ENCODE peak calls at places on chromosome 12, in nine cellular contexts. F is aorta; A is fibroblast of lung; Z is tibial nerve; H is colonic mucosa; Q is CD4-positive, alpha-beta T cell; G is PC-9; L is Panc1; N is right cardiac atrium. W is an unnamed sample.

GRCh38 chr12:83378186-83378727 is 691.6 kb downstream of the TMTC2 start:
- DNase-seq in Z (no peak), H (no peak), A (no peak), F (no peak), Q (no peak), N (no peak), L (no peak), G (no peak), W (no peak)

GRCh38 chr12:110338754-110339153 is 57.7 kb downstream of the ATP2A2 start:
- DNase-seq in Z (no peak), A (no peak), L (no peak), F (no peak), N (no peak), H (no peak), Q (no peak), G (no peak), W (no peak)

GRCh38 chr12:94603434-94604068 is 46.8 kb downstream of the TMCC3 start:
- DNase-seq in Q (peak), L (no peak), H (peak), A (no peak), F (no peak), Z (no peak), G (no peak), N (peak), W (peak)

GRCh38 chr12:55142896-55143870 is 17.0 kb downstream of the OR9K2 start:
- DNase-seq in A (peak), N (peak), Z (no peak), Q (peak), F (no peak), L (peak), G (peak), H (peak), W (no peak)

GRCh38 chr12:13049816-13050215 is 5.6 kb downstream of the FAM234B start:
- DNase-seq in Q (no peak), A (peak), Z (no peak), L (no peak), H (no peak), N (peak), F (no peak), G (no peak), W (no peak)

GRCh38 chr12:63889236-63889635 is 44.7 kb downstream of the SRGAP1 start:
- DNase-seq in G (no peak), L (no peak), Z (no peak), Q (no peak), N (no peak), A (peak), F (no peak), H (no peak), W (no peak)

GRCh38 chr12:104738371-104738710 is 219.7 kb downstream of the SLC41A2 start:
- DNase-seq in Q (no peak), G (no peak), A (no peak), H (no peak), F (no peak), L (no peak), Z (no peak), N (no peak), W (no peak)

GRCh38 chr12:67386869-67387570 is 117.9 kb downstream of the CAND1 start:
- DNase-seq in G (no peak), L (no peak), F (no peak), N (no peak), H (no peak), A (no peak), Q (no peak), Z (no peak), W (no peak)

GRCh38 chr12:124547626-124548025 is 19.8 kb downstream of the NCOR2 start:
- DNase-seq in L (no peak), G (no peak), A (no peak), N (no peak), F (no peak), Q (no peak), Z (no peak), H (no peak), W (no peak)

GRCh38 chr12:124549629-124550028 is 17.8 kb downstream of the NCOR2 start:
- DNase-seq in G (no peak), Q (no peak), A (peak), Z (no peak), N (no peak), F (no peak), L (no peak), H (no peak), W (no peak)

GRCh38 chr12:124548854-124549378 is 18.5 kb downstream of the NCOR2 start:
- DNase-seq in A (peak), H (peak), Z (no peak), N (peak), Q (no peak), F (peak), G (no peak), L (no peak), W (peak)

GRCh38 chr12:124551268-124552144 is 15.9 kb downstream of the NCOR2 start:
- DNase-seq in Q (no peak), H (peak), N (peak), A (no peak), G (peak), Z (peak), F (peak), L (no peak), W (peak)

GRCh38 chr12:124550123-124551089 is 17.0 kb downstream of the NCOR2 start:
- DNase-seq in G (no peak), Q (no peak), N (peak), H (no peak), A (peak), L (no peak), Z (no peak), F (peak), W (no peak)
- H3K27ac ChIP-seq in G (no peak), Q (no peak), N (no peak), H (peak), A (peak), L (peak), Z (peak), F (no peak), W (peak)

DNA sequence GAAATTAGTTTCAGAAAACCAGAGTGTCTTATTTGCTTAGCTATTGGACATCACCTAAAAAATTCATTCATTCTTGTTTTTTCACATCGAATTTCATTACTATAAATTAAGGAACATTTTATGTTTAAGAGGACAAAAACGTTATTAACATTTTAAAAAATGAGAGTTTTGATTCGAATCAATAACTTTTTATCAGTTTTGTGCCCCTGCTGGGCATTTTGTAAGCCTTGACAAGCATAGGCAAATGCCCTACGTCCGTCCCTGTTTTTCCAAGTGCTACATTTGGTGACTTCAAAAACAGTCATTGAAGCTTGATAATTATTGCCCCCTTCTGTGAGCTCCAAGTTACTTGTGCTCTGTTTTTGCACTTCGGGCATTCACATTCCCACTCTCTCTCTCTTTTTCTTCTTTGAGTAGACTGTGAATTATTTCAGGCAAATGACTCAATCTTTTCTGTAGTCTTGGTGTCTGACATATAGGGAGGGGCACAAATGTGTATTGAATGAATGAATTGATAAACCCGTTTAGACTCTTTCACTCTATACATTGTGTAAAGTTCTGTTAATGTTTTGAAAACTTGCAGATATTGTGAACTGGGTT is 1.2 kb downstream of the APAF1 start:
- DNase-seq in L (no peak), G (no peak), Q (no peak), A (peak), N (no peak), F (no peak), Z (no peak), H (no peak), W (no peak)
- H3K27ac ChIP-seq in L (peak), G (no peak), Q (no peak), A (peak), N (no peak), F (no peak), Z (peak), H (no peak), W (peak)

DNA sequence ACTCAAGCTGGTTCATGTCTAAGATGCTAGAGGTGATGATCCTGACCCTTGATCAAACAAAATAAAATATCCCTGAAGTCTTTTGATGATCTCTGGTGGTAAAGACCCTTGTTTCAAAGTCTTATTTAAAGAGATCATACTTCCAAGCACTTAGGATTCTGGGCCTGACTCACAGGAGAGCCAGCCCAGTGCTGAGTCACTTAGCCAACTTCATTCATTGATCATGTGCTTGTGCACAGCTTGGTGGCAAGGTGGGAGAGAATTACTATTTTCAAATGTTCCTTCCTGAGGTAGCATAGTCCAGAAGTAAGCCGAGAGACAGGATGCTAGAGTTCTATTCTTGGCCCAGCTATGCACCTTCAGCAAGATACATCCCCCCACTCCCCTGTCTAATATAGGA is 40.6 kb downstream of the SCN8A start:
- DNase-seq in Z (no peak), L (no peak), Q (no peak), G (no peak), A (peak), N (no peak), F (no peak), H (no peak), W (no peak)
- H3K27ac ChIP-seq in Z (no peak), L (no peak), Q (no peak), G (no peak), A (no peak), N (no peak), F (no peak), H (no peak), W (no peak)

GRCh38 chr12:106358410-106359241 is 1.1 kb downstream of the POLR3B start:
- DNase-seq in A (peak), Q (no peak), F (no peak), N (peak), Z (no peak), L (no peak), H (peak), G (no peak), W (peak)
- H3K27ac ChIP-seq in A (peak), Q (peak), F (peak), N (peak), Z (peak), L (peak), H (peak), G (peak), W (peak)

GRCh38 chr12:6124411-6125151 is at the start of gene VWF:
- DNase-seq in N (peak), F (no peak), L (no peak), H (no peak), G (no peak), A (no peak), Z (no peak), Q (no peak), W (no peak)
- H3K27ac ChIP-seq in N (peak), F (no peak), L (no peak), H (no peak), G (no peak), A (no peak), Z (peak), Q (no peak), W (peak)

GRCh38 chr12:131671871-131672270 is 39.0 kb upstream of the SFSWAP start:
- DNase-seq in N (no peak), Z (no peak), H (no peak), F (no peak), Q (no peak), A (no peak), L (no peak), G (no peak), W (no peak)
- H3K27ac ChIP-seq in N (no peak), Z (no peak), H (no peak), F (no peak), Q (no peak), A (no peak), L (no peak), G (no peak), W (no peak)

GRCh38 chr12:65940744-65941143 is 116.5 kb downstream of the HMGA2 start:
- DNase-seq in G (no peak), F (no peak), A (no peak), H (no peak), N (no peak), Q (no peak), Z (no peak), L (no peak), W (no peak)
- H3K27ac ChIP-seq in G (no peak), F (no peak), A (peak), H (no peak), N (no peak), Q (no peak), Z (no peak), L (peak), W (no peak)

DNA sequence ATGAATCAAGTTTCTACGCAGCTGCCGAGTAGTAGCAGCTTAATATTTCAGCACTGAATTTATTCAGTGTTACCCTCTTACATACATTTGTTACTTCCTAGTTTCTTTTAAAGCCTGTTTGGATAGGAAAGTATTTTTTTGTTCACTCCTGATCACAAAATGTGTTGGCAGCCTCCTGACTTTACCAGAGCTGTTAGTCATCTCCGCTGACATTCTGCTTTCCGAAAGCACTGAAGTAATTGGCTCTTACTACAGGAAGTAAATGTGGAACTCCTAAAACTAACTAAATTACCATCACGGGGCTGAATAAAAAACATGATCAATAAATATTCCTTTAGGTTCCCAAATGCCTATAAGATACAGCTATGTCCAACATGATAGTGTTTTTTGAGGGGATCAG is 225.5 kb downstream of the EPS8 start:
- DNase-seq in Z (no peak), F (no peak), N (no peak), A (peak), G (no peak), Q (no peak), H (peak), L (no peak), W (no peak)
- H3K27ac ChIP-seq in Z (peak), F (no peak), N (no peak), A (peak), G (no peak), Q (peak), H (peak), L (no peak), W (peak)

W was measured in transverse colon.